ENCODE peak calls at places on chromosomes 13 and 19, in six cellular contexts. One of them, this sample, is unnamed.

GRCh38 chr19:45746866-45747265 is 13.6 kb downstream of the MEIOSIN start:
- DNase-seq in endothelial cell: no peak
- DNase-seq in activated CD8-positive, alpha-beta T cell treated with anti-CD3 and anti-CD28 coated beads for 36 hours: no peak
- DNase-seq in fibroblast of villous mesenchyme: no peak
- DNase-seq in nephron progenitor cell: no peak
- DNase-seq in foreskin fibroblast: no peak
- DNase-seq in this sample: no peak

GRCh38 chr13:43936630-43937029 is 56.9 kb downstream of the LACC1 start:
- DNase-seq in endothelial cell: no peak
- DNase-seq in foreskin fibroblast: no peak
- DNase-seq in activated CD8-positive, alpha-beta T cell treated with anti-CD3 and anti-CD28 coated beads for 36 hours: no peak
- DNase-seq in nephron progenitor cell: no peak
- DNase-seq in fibroblast of villous mesenchyme: no peak
- DNase-seq in this sample: no peak

GRCh38 chr19:5271145-5271544 is 69.5 kb downstream of the PTPRS start:
- DNase-seq in nephron progenitor cell: no peak
- DNase-seq in fibroblast of villous mesenchyme: no peak
- DNase-seq in endothelial cell: no peak
- DNase-seq in activated CD8-positive, alpha-beta T cell treated with anti-CD3 and anti-CD28 coated beads for 36 hours: no peak
- DNase-seq in foreskin fibroblast: no peak
- DNase-seq in this sample: no peak

GRCh38 chr13:105196052-105196451 is 1339.4 kb downstream of the EFNB2 start:
- DNase-seq in activated CD8-positive, alpha-beta T cell treated with anti-CD3 and anti-CD28 coated beads for 36 hours: no peak
- DNase-seq in fibroblast of villous mesenchyme: peak; percentile 79
- DNase-seq in nephron progenitor cell: peak; percentile 6
- DNase-seq in endothelial cell: no peak
- DNase-seq in foreskin fibroblast: peak; percentile 31
- DNase-seq in this sample: peak; percentile 16

GRCh38 chr19:32862741-32863140 is 6.8 kb downstream of the SLC7A9 start:
- DNase-seq in endothelial cell: no peak
- DNase-seq in activated CD8-positive, alpha-beta T cell treated with anti-CD3 and anti-CD28 coated beads for 36 hours: no peak
- DNase-seq in nephron progenitor cell: no peak
- DNase-seq in foreskin fibroblast: no peak
- DNase-seq in fibroblast of villous mesenchyme: no peak
- DNase-seq in this sample: no peak

GRCh38 chr13:101452519-101453485 is at the start of gene ITGBL1:
- DNase-seq in foreskin fibroblast: peak; percentile 89
- DNase-seq in nephron progenitor cell: no peak
- DNase-seq in fibroblast of villous mesenchyme: peak; percentile 50
- DNase-seq in endothelial cell: no peak
- DNase-seq in activated CD8-positive, alpha-beta T cell treated with anti-CD3 and anti-CD28 coated beads for 36 hours: no peak
- DNase-seq in this sample: no peak

GRCh38 chr13:72129117-72129516 is 262.1 kb upstream of the DACH1 start:
- DNase-seq in foreskin fibroblast: no peak
- DNase-seq in endothelial cell: no peak
- DNase-seq in fibroblast of villous mesenchyme: no peak
- DNase-seq in nephron progenitor cell: no peak
- DNase-seq in activated CD8-positive, alpha-beta T cell treated with anti-CD3 and anti-CD28 coated beads for 36 hours: no peak
- DNase-seq in this sample: no peak

GRCh38 chr13:48505597-48506091 is 27.2 kb downstream of the RCBTB2 start:
- DNase-seq in nephron progenitor cell: no peak
- DNase-seq in activated CD8-positive, alpha-beta T cell treated with anti-CD3 and anti-CD28 coated beads for 36 hours: peak; percentile 68
- DNase-seq in endothelial cell: no peak
- DNase-seq in foreskin fibroblast: peak; percentile 50
- DNase-seq in fibroblast of villous mesenchyme: no peak
- DNase-seq in this sample: peak; percentile 23

GRCh38 chr19:30666301-30666803 is 294.2 kb downstream of the ZNF536 start:
- DNase-seq in endothelial cell: peak; percentile 76
- DNase-seq in foreskin fibroblast: peak; percentile 64
- DNase-seq in activated CD8-positive, alpha-beta T cell treated with anti-CD3 and anti-CD28 coated beads for 36 hours: peak; percentile 58
- DNase-seq in fibroblast of villous mesenchyme: peak; percentile 19
- DNase-seq in nephron progenitor cell: peak; percentile 81
- DNase-seq in this sample: no peak

GRCh38 chr13:29771247-29771646 is 79.2 kb downstream of the UBL3 start:
- DNase-seq in nephron progenitor cell: no peak
- DNase-seq in foreskin fibroblast: peak; percentile 57
- DNase-seq in activated CD8-positive, alpha-beta T cell treated with anti-CD3 and anti-CD28 coated beads for 36 hours: no peak
- DNase-seq in endothelial cell: no peak
- DNase-seq in fibroblast of villous mesenchyme: peak; percentile 44
- DNase-seq in this sample: no peak

GRCh38 chr13:79405831-79406596 is at the start of gene RBM26:
- DNase-seq in fibroblast of villous mesenchyme: peak; percentile 95
- DNase-seq in foreskin fibroblast: peak; percentile 98
- DNase-seq in endothelial cell: peak; percentile 96
- DNase-seq in nephron progenitor cell: peak; percentile 93
- DNase-seq in activated CD8-positive, alpha-beta T cell treated with anti-CD3 and anti-CD28 coated beads for 36 hours: peak; percentile 96
- DNase-seq in this sample: peak; percentile 79
- TF ChIP-seq CTCF in fibroblast of villous mesenchyme: peak; percentile 14
- TF ChIP-seq CTCF in foreskin fibroblast: no peak
- TF ChIP-seq CTCF in endothelial cell: no peak
- TF ChIP-seq CTCF in nephron progenitor cell: no peak
- TF ChIP-seq CTCF in activated CD8-positive, alpha-beta T cell treated with anti-CD3 and anti-CD28 coated beads for 36 hours: no peak
- TF ChIP-seq CTCF in this sample: peak; percentile 5

GRCh38 chr19:14439014-14439413 is 5.9 kb downstream of the PKN1 start:
- DNase-seq in activated CD8-positive, alpha-beta T cell treated with anti-CD3 and anti-CD28 coated beads for 36 hours: no peak
- DNase-seq in nephron progenitor cell: no peak
- DNase-seq in fibroblast of villous mesenchyme: no peak
- DNase-seq in endothelial cell: peak; percentile 14
- DNase-seq in foreskin fibroblast: no peak
- DNase-seq in this sample: no peak
- TF ChIP-seq CTCF in activated CD8-positive, alpha-beta T cell treated with anti-CD3 and anti-CD28 coated beads for 36 hours: no peak
- TF ChIP-seq CTCF in nephron progenitor cell: no peak
- TF ChIP-seq CTCF in fibroblast of villous mesenchyme: no peak
- TF ChIP-seq CTCF in endothelial cell: no peak
- TF ChIP-seq CTCF in foreskin fibroblast: no peak
- TF ChIP-seq CTCF in this sample: no peak

GRCh38 chr13:111045170-111045569 is 69.9 kb upstream of the ARHGEF7 start:
- DNase-seq in foreskin fibroblast: no peak
- DNase-seq in endothelial cell: no peak
- DNase-seq in activated CD8-positive, alpha-beta T cell treated with anti-CD3 and anti-CD28 coated beads for 36 hours: no peak
- DNase-seq in fibroblast of villous mesenchyme: no peak
- DNase-seq in nephron progenitor cell: no peak
- DNase-seq in this sample: no peak

GRCh38 chr13:111044087-111044830 is 70.9 kb upstream of the ARHGEF7 start:
- DNase-seq in endothelial cell: no peak
- DNase-seq in nephron progenitor cell: no peak
- DNase-seq in foreskin fibroblast: no peak
- DNase-seq in activated CD8-positive, alpha-beta T cell treated with anti-CD3 and anti-CD28 coated beads for 36 hours: no peak
- DNase-seq in fibroblast of villous mesenchyme: no peak
- DNase-seq in this sample: no peak

GRCh38 chr13:111047326-111047725 is 67.8 kb upstream of the ARHGEF7 start:
- DNase-seq in foreskin fibroblast: no peak
- DNase-seq in fibroblast of villous mesenchyme: no peak
- DNase-seq in nephron progenitor cell: no peak
- DNase-seq in endothelial cell: no peak
- DNase-seq in activated CD8-positive, alpha-beta T cell treated with anti-CD3 and anti-CD28 coated beads for 36 hours: no peak
- DNase-seq in this sample: no peak

GRCh38 chr13:111048387-111048786 is 66.7 kb upstream of the ARHGEF7 start:
- DNase-seq in activated CD8-positive, alpha-beta T cell treated with anti-CD3 and anti-CD28 coated beads for 36 hours: no peak
- DNase-seq in fibroblast of villous mesenchyme: no peak
- DNase-seq in foreskin fibroblast: no peak
- DNase-seq in endothelial cell: no peak
- DNase-seq in nephron progenitor cell: no peak
- DNase-seq in this sample: no peak

GRCh38 chr13:111046590-111047141 is 68.4 kb upstream of the ARHGEF7 start:
- DNase-seq in activated CD8-positive, alpha-beta T cell treated with anti-CD3 and anti-CD28 coated beads for 36 hours: no peak
- DNase-seq in nephron progenitor cell: no peak
- DNase-seq in foreskin fibroblast: peak; percentile 79
- DNase-seq in endothelial cell: no peak
- DNase-seq in fibroblast of villous mesenchyme: peak; percentile 71
- DNase-seq in this sample: no peak
- TF ChIP-seq CTCF in activated CD8-positive, alpha-beta T cell treated with anti-CD3 and anti-CD28 coated beads for 36 hours: no peak
- TF ChIP-seq CTCF in nephron progenitor cell: no peak
- TF ChIP-seq CTCF in foreskin fibroblast: peak; percentile 48
- TF ChIP-seq CTCF in endothelial cell: no peak
- TF ChIP-seq CTCF in fibroblast of villous mesenchyme: peak; percentile 36
- TF ChIP-seq CTCF in this sample: peak; percentile 45

GRCh38 chr19:17625043-17625442 is 63.1 kb downstream of the UNC13A start:
- DNase-seq in nephron progenitor cell: no peak
- DNase-seq in activated CD8-positive, alpha-beta T cell treated with anti-CD3 and anti-CD28 coated beads for 36 hours: no peak
- DNase-seq in foreskin fibroblast: no peak
- DNase-seq in fibroblast of villous mesenchyme: no peak
- DNase-seq in endothelial cell: no peak
- DNase-seq in this sample: no peak

GRCh38 chr19:17626456-17626855 is 61.7 kb downstream of the UNC13A start:
- DNase-seq in fibroblast of villous mesenchyme: no peak
- DNase-seq in foreskin fibroblast: no peak
- DNase-seq in endothelial cell: no peak
- DNase-seq in activated CD8-positive, alpha-beta T cell treated with anti-CD3 and anti-CD28 coated beads for 36 hours: no peak
- DNase-seq in nephron progenitor cell: no peak
- DNase-seq in this sample: no peak

GRCh38 chr19:17627161-17627560 is 61.0 kb downstream of the UNC13A start:
- DNase-seq in activated CD8-positive, alpha-beta T cell treated with anti-CD3 and anti-CD28 coated beads for 36 hours: no peak
- DNase-seq in nephron progenitor cell: no peak
- DNase-seq in fibroblast of villous mesenchyme: no peak
- DNase-seq in foreskin fibroblast: no peak
- DNase-seq in endothelial cell: no peak
- DNase-seq in this sample: no peak

GRCh38 chr19:17624314-17624991 is 63.7 kb downstream of the UNC13A start:
- DNase-seq in activated CD8-positive, alpha-beta T cell treated with anti-CD3 and anti-CD28 coated beads for 36 hours: no peak
- DNase-seq in fibroblast of villous mesenchyme: no peak
- DNase-seq in nephron progenitor cell: no peak
- DNase-seq in foreskin fibroblast: no peak
- DNase-seq in endothelial cell: no peak
- DNase-seq in this sample: no peak

GRCh38 chr19:17625980-17626379 is 62.2 kb downstream of the UNC13A start:
- DNase-seq in activated CD8-positive, alpha-beta T cell treated with anti-CD3 and anti-CD28 coated beads for 36 hours: no peak
- DNase-seq in nephron progenitor cell: no peak
- DNase-seq in endothelial cell: no peak
- DNase-seq in fibroblast of villous mesenchyme: no peak
- DNase-seq in foreskin fibroblast: no peak
- DNase-seq in this sample: no peak
- TF ChIP-seq CTCF in activated CD8-positive, alpha-beta T cell treated with anti-CD3 and anti-CD28 coated beads for 36 hours: no peak
- TF ChIP-seq CTCF in nephron progenitor cell: no peak
- TF ChIP-seq CTCF in endothelial cell: no peak
- TF ChIP-seq CTCF in fibroblast of villous mesenchyme: no peak
- TF ChIP-seq CTCF in foreskin fibroblast: no peak
- TF ChIP-seq CTCF in this sample: no peak

This sample was measured in AG09309.